ENCODE peak calls at places on chromosomes 12 and 14, in four cellular contexts. N, X, A and L are unnamed samples.

GRCh38 chr12:102406033-102406584 is 74.3 kb downstream of the IGF1 start:
- DNase-seq in N (no peak), X (peak), A (no peak), L (no peak)

GRCh38 chr12:72547593-72547992 is 275.4 kb downstream of the TRHDE start:
- DNase-seq in N (no peak), X (no peak), A (no peak), L (no peak)

GRCh38 chr12:57895337-57896138 is 45.8 kb upstream of the ATP23 start:
- DNase-seq in N (no peak), X (no peak), A (no peak), L (no peak)

GRCh38 chr12:1821805-1822204 is 1.4 kb downstream of the LRTM2 start:
- DNase-seq in N (no peak), X (no peak), A (no peak), L (no peak)

GRCh38 chr12:124581299-124581698 is 13.9 kb upstream of the NCOR2 start:
- DNase-seq in N (no peak), X (no peak), A (no peak), L (no peak)

GRCh38 chr12:5856692-5857091 is 88.4 kb downstream of the ANO2 start:
- DNase-seq in N (no peak), X (no peak), A (no peak), L (no peak)

GRCh38 chr14:64705406-64706118 is 1.3 kb downstream of the PLEKHG3 start:
- DNase-seq in N (no peak), X (no peak), A (no peak), L (no peak)

GRCh38 chr14:94051115-94051514 is 25.0 kb downstream of the OTUB2 start:
- DNase-seq in N (peak), X (no peak), A (peak), L (peak)

GRCh38 chr12:26938660-26939185 is 453 bp downstream of the FGFR1OP2 start:
- DNase-seq in N (no peak), X (no peak), A (no peak), L (no peak)

GRCh38 chr14:82537831-82538230 is 1004.2 kb upstream of the SEL1L start:
- DNase-seq in N (no peak), X (no peak), A (no peak), L (no peak)

GRCh38 chr12:45276154-45276553 is 60.3 kb downstream of the ANO6 start:
- DNase-seq in N (no peak), X (no peak), A (no peak), L (no peak)

DNA sequence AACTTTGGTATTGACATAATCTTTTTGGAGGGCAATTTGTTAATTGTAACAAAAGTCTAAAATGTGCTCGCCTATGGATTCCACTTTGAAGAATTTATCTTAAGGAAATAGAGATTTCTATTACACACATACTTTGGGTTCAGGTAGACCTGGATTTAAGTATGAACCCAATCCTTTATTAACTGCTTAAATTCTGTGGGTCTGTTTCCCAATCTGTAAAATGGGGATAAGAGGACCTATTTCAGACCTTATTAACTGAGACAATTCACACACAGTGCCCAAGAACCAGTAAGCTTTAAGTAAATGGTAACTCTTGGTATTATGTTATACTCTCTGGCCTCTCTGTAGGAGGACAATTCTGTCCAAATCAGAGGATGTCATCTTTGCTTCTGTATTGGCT is 822 bp upstream of the EIF2B2 start:
- DNase-seq in N (no peak), X (no peak), A (no peak), L (no peak)
- H3K4me3 ChIP-seq in N (peak), X (peak), A (peak), L (peak)

DNA sequence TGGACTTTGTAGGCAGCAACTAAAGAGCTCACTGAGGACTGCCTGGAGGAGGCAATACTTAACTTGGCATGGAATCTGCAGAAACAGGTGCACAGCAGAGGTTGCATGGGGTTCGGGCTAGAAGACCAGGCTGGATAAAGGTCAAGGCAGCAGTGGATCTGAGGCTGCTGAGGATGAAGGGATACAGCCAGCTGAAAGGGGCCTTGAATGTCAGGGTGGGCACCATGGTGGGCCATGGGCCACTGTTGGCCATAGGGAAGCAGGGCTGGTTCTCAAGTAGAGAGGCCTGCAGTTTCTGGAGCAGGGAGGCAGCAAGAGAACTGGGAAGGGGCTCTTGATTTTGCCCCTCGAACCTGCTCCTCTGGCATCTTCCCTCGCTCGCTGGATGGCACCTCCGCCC is 55.5 kb downstream of the C14orf132 start:
- DNase-seq in N (no peak), X (no peak), A (no peak), L (no peak)
- TF ChIP-seq POLR2A in N (no peak), X (no peak), A (no peak), L (no peak)

GRCh38 chr14:52033131-52033642 is 35.7 kb downstream of the NID2 start:
- DNase-seq in N (no peak), X (no peak), A (no peak), L (peak)
- H3K4me3 ChIP-seq in N (no peak), X (no peak), A (no peak), L (no peak)

GRCh38 chr14:51883232-51883631 is 22.8 kb downstream of the GNG2 start:
- DNase-seq in N (no peak), X (no peak), A (no peak), L (no peak)
- TF ChIP-seq POLR2A in N (no peak), X (no peak), A (no peak), L (no peak)

GRCh38 chr12:31207799-31208465 is 118.0 kb downstream of the SINHCAF start:
- DNase-seq in N (no peak), X (no peak), A (no peak), L (no peak)

GRCh38 chr12:31204995-31205582 is 120.9 kb downstream of the SINHCAF start:
- DNase-seq in N (no peak), X (no peak), A (no peak), L (no peak)

GRCh38 chr12:31214626-31215520 is 111.1 kb downstream of the SINHCAF start:
- DNase-seq in N (no peak), X (no peak), A (no peak), L (peak)

GRCh38 chr12:31206038-31206670 is 119.8 kb downstream of the SINHCAF start:
- DNase-seq in N (no peak), X (no peak), A (no peak), L (peak)

GRCh38 chr12:31210104-31210503 is 115.8 kb downstream of the SINHCAF start:
- DNase-seq in N (no peak), X (no peak), A (no peak), L (no peak)
- H3K4me3 ChIP-seq in N (no peak), X (no peak), A (no peak), L (no peak)

DNA sequence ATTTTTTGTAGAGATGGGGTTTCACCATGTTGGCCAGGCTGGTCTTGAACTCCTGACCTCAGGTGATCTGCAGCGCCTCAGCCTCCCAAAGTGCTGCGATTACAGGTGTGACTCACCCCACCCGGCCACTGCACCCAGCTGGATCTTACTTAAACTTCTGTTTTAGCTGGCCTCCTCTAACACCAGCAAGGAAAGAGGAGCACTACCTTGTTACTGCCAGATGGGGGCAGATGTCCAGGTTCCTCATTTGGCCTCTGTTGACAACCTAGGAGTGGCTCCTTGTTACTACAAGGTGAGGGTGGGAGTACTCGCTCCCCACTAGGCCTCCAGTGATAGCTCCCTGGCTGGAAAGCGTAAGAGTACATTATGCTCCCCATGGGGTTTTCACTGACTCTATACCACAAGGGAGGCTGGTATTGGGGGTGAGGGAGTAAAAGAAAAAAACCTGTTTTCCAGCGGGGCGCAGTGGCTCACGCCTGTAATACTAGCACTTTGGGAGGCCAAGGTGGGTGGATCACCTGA is 13.1 kb upstream of the ARF6 start:
- DNase-seq in N (peak), X (peak), A (no peak), L (no peak)
- TF ChIP-seq POLR2A in N (no peak), X (no peak), A (no peak), L (no peak)

DNA sequence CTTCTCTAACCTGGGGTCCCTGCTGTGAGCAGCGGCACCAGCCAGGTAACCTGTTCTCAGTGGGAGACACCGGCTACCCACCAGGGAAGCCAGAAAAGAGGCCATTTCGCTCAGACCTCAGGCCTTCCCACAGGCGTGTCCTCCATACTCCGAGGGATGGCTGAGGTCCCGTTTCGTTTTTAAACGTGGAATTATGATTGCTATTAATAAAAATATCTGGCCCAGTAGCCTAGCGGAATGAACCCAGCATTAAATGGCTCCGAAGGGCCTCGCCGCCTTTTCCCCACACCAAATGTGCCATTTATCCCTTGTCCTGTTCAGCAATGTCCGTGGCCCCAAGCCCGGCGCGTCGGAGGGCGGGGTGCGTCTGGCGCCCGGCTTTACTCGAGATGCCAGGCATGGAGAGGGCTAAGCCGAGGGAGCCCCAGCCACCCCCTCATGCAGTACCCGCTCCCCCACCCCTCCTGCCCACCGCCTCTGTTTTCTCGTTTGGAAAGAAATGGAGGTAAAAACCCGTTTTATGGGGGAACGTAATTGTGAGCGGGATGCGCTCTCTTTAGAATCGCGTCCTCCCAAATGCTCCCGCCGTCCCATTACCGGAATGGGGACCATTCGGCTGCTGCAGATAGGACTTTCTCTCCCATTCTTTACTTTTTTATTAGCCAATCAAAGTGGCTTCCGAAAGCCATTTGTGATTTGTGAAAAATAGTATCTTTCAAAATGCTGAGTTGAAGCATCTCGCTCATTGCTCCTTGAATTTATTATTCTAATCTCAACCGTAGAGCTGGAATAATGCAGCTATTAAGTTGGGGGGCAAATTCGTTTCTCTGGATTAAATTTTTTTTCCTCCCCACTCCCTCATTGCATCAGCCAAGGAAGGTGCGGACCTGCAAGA is 5.8 kb downstream of the HOXC8 start:
- DNase-seq in N (no peak), X (no peak), A (no peak), L (no peak)
- H3K4me3 ChIP-seq in N (no peak), X (peak), A (no peak), L (peak)

GRCh38 chr12:74537707-74538385 is at the start of gene ATXN7L3B:
- DNase-seq in N (peak), X (peak), A (peak), L (peak)
- TF ChIP-seq POLR2A in N (peak), X (peak), A (peak), L (peak)

DNA sequence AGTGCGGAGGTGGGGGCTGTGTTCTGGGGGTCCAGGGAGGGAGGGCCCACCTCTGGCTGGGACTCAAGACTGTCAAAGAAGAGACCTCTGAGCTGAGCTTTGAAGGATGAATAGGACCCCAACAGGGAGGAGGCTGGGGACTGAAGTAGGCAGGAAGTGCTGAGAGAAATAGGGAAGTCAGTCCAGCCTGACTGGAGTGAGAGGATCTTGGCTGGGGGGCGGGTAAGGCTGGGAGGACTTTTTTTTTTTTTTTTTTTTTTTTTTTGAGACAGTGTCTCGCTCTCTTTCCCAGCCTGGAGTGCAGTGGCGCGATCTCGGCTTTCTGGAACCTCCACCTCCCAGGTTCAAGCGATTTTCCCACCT is 8.0 kb upstream of the RACGAP1 start:
- DNase-seq in N (no peak), X (no peak), A (no peak), L (no peak)
- H3K4me3 ChIP-seq in N (no peak), X (no peak), A (no peak), L (peak)

GRCh38 chr14:60327447-60328331 is 78.7 kb downstream of the PPM1A start:
- DNase-seq in N (peak), X (peak), A (no peak), L (no peak)
- TF ChIP-seq POLR2A in N (no peak), X (peak), A (no peak), L (no peak)